ENCODE peak calls at places on chromosomes 2 and 18, in five cellular contexts. One of them, this sample, is unnamed.

GRCh38 chr2:232562515-232563151 is 12.1 kb downstream of the EIF4E2 start:
- DNase-seq in hippocampal formation: no peak
- DNase-seq in astrocyte of the spinal cord: no peak
- DNase-seq in HT1080: no peak
- DNase-seq in posterior vena cava: no peak
- DNase-seq in this sample: no peak

GRCh38 chr2:171553236-171553635 is 31.0 kb downstream of the CYBRD1 start:
- DNase-seq in posterior vena cava: no peak
- DNase-seq in astrocyte of the spinal cord: no peak
- DNase-seq in HT1080: no peak
- DNase-seq in hippocampal formation: no peak
- DNase-seq in this sample: no peak

GRCh38 chr2:239938651-239939486 is 86.3 kb downstream of the NDUFA10 start:
- DNase-seq in astrocyte of the spinal cord: no peak
- DNase-seq in posterior vena cava: peak; percentile 76
- DNase-seq in HT1080: no peak
- DNase-seq in hippocampal formation: no peak
- DNase-seq in this sample: peak; percentile 60

GRCh38 chr2:84969511-84970265 is 1.3 kb upstream of the KCMF1 start:
- DNase-seq in posterior vena cava: no peak
- DNase-seq in hippocampal formation: no peak
- DNase-seq in astrocyte of the spinal cord: peak; percentile 52
- DNase-seq in HT1080: peak; percentile 33
- DNase-seq in this sample: no peak

GRCh38 chr18:2846638-2847340 is at the start of gene EMILIN2:
- DNase-seq in HT1080: peak; percentile 13
- DNase-seq in astrocyte of the spinal cord: peak; percentile 65
- DNase-seq in hippocampal formation: no peak
- DNase-seq in posterior vena cava: peak; percentile 96
- DNase-seq in this sample: peak; percentile 87

GRCh38 chr2:11373096-11373495 is 28.7 kb upstream of the ROCK2 start:
- DNase-seq in posterior vena cava: no peak
- DNase-seq in HT1080: no peak
- DNase-seq in astrocyte of the spinal cord: no peak
- DNase-seq in hippocampal formation: no peak
- DNase-seq in this sample: no peak

GRCh38 chr18:79339094-79339908 is 56.4 kb upstream of the NFATC1 start:
- DNase-seq in HT1080: no peak
- DNase-seq in astrocyte of the spinal cord: no peak
- DNase-seq in hippocampal formation: no peak
- DNase-seq in posterior vena cava: no peak
- DNase-seq in this sample: no peak

GRCh38 chr2:201964631-201965206 is 68.9 kb upstream of the FZD7 start:
- DNase-seq in posterior vena cava: no peak
- DNase-seq in astrocyte of the spinal cord: peak; percentile 74
- DNase-seq in HT1080: peak; percentile 25
- DNase-seq in hippocampal formation: no peak
- DNase-seq in this sample: peak; percentile 40

GRCh38 chr2:30073523-30073922 is 73.3 kb upstream of the YPEL5 start:
- DNase-seq in posterior vena cava: no peak
- DNase-seq in astrocyte of the spinal cord: no peak
- DNase-seq in hippocampal formation: no peak
- DNase-seq in HT1080: no peak
- DNase-seq in this sample: no peak

GRCh38 chr2:132503621-132504200 is 87.1 kb downstream of the GPR39 start:
- DNase-seq in astrocyte of the spinal cord: peak; percentile 21
- DNase-seq in HT1080: peak; percentile 27
- DNase-seq in hippocampal formation: no peak
- DNase-seq in posterior vena cava: no peak
- DNase-seq in this sample: no peak

GRCh38 chr2:237732790-237733349 is 65.7 kb upstream of the RBM44 start:
- DNase-seq in posterior vena cava: no peak
- DNase-seq in HT1080: no peak
- DNase-seq in hippocampal formation: no peak
- DNase-seq in astrocyte of the spinal cord: no peak
- DNase-seq in this sample: peak; percentile 84

GRCh38 chr2:12809526-12809925 is 92.8 kb downstream of the TRIB2 start:
- DNase-seq in HT1080: peak; percentile 24
- DNase-seq in hippocampal formation: no peak
- DNase-seq in posterior vena cava: no peak
- DNase-seq in astrocyte of the spinal cord: no peak
- DNase-seq in this sample: peak; percentile 29

GRCh38 chr2:152716805-152717241 is 438 bp downstream of the PRPF40A start:
- DNase-seq in posterior vena cava: no peak
- DNase-seq in hippocampal formation: no peak
- DNase-seq in astrocyte of the spinal cord: no peak
- DNase-seq in HT1080: no peak
- DNase-seq in this sample: peak; percentile 65

GRCh38 chr2:132384491-132385186 is 32.0 kb upstream of the GPR39 start:
- DNase-seq in HT1080: no peak
- DNase-seq in hippocampal formation: peak; percentile 36
- DNase-seq in astrocyte of the spinal cord: no peak
- DNase-seq in posterior vena cava: no peak
- DNase-seq in this sample: no peak

GRCh38 chr2:85237849-85238570 is 89.8 kb downstream of the TGOLN2 start:
- DNase-seq in astrocyte of the spinal cord: no peak
- DNase-seq in HT1080: no peak
- DNase-seq in posterior vena cava: peak; percentile 63
- DNase-seq in hippocampal formation: no peak
- DNase-seq in this sample: no peak